ENCODE peak calls at places on chromosomes 5 and 9, in four cellular contexts. One of them, this sample, is unnamed.

GRCh38 chr5:176738851-176739250 is 71.5 kb upstream of the UNC5A start:
- DNase-seq in HCT116: no peak
- DNase-seq in upper lobe of right lung: peak
- DNase-seq in cardiac muscle cell: no peak
- DNase-seq in this sample: peak

GRCh38 chr9:106707722-106708121 is 155.2 kb upstream of the ZNF462 start:
- DNase-seq in cardiac muscle cell: no peak
- DNase-seq in upper lobe of right lung: no peak
- DNase-seq in HCT116: no peak
- DNase-seq in this sample: no peak

GRCh38 chr9:35859310-35859994 is 10.7 kb downstream of the OR13J1 start:
- DNase-seq in HCT116: no peak
- DNase-seq in upper lobe of right lung: no peak
- DNase-seq in cardiac muscle cell: no peak
- DNase-seq in this sample: peak

GRCh38 chr9:114411452-114411851 is 23.7 kb upstream of the AKNA start:
- DNase-seq in upper lobe of right lung: no peak
- DNase-seq in cardiac muscle cell: no peak
- DNase-seq in HCT116: no peak
- DNase-seq in this sample: no peak

GRCh38 chr9:129866373-129867137 is 31.3 kb downstream of the USP20 start:
- DNase-seq in cardiac muscle cell: no peak
- DNase-seq in HCT116: no peak
- DNase-seq in upper lobe of right lung: no peak
- DNase-seq in this sample: no peak

GRCh38 chr9:18632624-18633407 is 158.9 kb downstream of the ADAMTSL1 start:
- DNase-seq in upper lobe of right lung: no peak
- DNase-seq in HCT116: no peak
- DNase-seq in cardiac muscle cell: no peak
- DNase-seq in this sample: no peak

GRCh38 chr5:145237843-145238242 is 597.3 kb downstream of the PRELID2 start:
- DNase-seq in HCT116: peak
- DNase-seq in upper lobe of right lung: no peak
- DNase-seq in cardiac muscle cell: peak
- DNase-seq in this sample: no peak

GRCh38 chr9:127931092-127931881 is 710 bp upstream of the PIP5KL1 start:
- DNase-seq in cardiac muscle cell: no peak
- DNase-seq in HCT116: no peak
- DNase-seq in upper lobe of right lung: no peak
- DNase-seq in this sample: no peak

GRCh38 chr5:118857700-118858099 is 130.6 kb downstream of the DTWD2 start:
- DNase-seq in cardiac muscle cell: peak
- DNase-seq in upper lobe of right lung: no peak
- DNase-seq in HCT116: no peak
- DNase-seq in this sample: no peak

GRCh38 chr5:50744761-50745160 is 78.3 kb downstream of the PARP8 start:
- DNase-seq in cardiac muscle cell: no peak
- DNase-seq in upper lobe of right lung: no peak
- DNase-seq in HCT116: no peak
- DNase-seq in this sample: no peak

GRCh38 chr5:170120576-170120975 is 14.9 kb downstream of the FOXI1 start:
- DNase-seq in upper lobe of right lung: no peak
- DNase-seq in HCT116: no peak
- DNase-seq in cardiac muscle cell: no peak
- DNase-seq in this sample: peak

GRCh38 chr5:73448451-73449136 is at the start of gene FOXD1:
- DNase-seq in cardiac muscle cell: peak
- DNase-seq in HCT116: peak
- DNase-seq in upper lobe of right lung: peak
- DNase-seq in this sample: peak

GRCh38 chr9:79581794-79582193 is 10.0 kb downstream of the TLE4 start:
- DNase-seq in cardiac muscle cell: no peak
- DNase-seq in upper lobe of right lung: no peak
- DNase-seq in HCT116: no peak
- DNase-seq in this sample: no peak

GRCh38 chr9:22813520-22813919 is 366.9 kb downstream of the DMRTA1 start:
- DNase-seq in cardiac muscle cell: peak
- DNase-seq in upper lobe of right lung: no peak
- DNase-seq in HCT116: no peak
- DNase-seq in this sample: no peak

GRCh38 chr5:68423154-68423811 is 207.7 kb downstream of the PIK3R1 start:
- DNase-seq in cardiac muscle cell: no peak
- DNase-seq in upper lobe of right lung: no peak
- DNase-seq in HCT116: no peak
- DNase-seq in this sample: no peak

GRCh38 chr5:142590451-142591240 is 95.2 kb downstream of the FGF1 start:
- DNase-seq in upper lobe of right lung: no peak
- DNase-seq in cardiac muscle cell: no peak
- DNase-seq in HCT116: no peak
- DNase-seq in this sample: no peak

GRCh38 chr9:121222524-121223171 is 21.0 kb upstream of the RAB14 start:
- DNase-seq in HCT116: peak
- DNase-seq in upper lobe of right lung: no peak
- DNase-seq in cardiac muscle cell: peak
- DNase-seq in this sample: no peak

GRCh38 chr5:78576376-78576775 is 72.2 kb downstream of the LHFPL2 start:
- DNase-seq in cardiac muscle cell: no peak
- DNase-seq in upper lobe of right lung: no peak
- DNase-seq in HCT116: no peak
- DNase-seq in this sample: no peak

GRCh38 chr5:173291722-173292658 is 36.2 kb downstream of the STC2 start:
- DNase-seq in HCT116: no peak
- DNase-seq in upper lobe of right lung: no peak
- DNase-seq in cardiac muscle cell: no peak
- DNase-seq in this sample: no peak

GRCh38 chr9:129757045-129757444 is 4.2 kb upstream of the PTGES start:
- DNase-seq in HCT116: no peak
- DNase-seq in cardiac muscle cell: no peak
- DNase-seq in upper lobe of right lung: no peak
- DNase-seq in this sample: no peak

GRCh38 chr5:95959964-95960801 is 1.5 kb downstream of the ELL2 start:
- DNase-seq in cardiac muscle cell: no peak
- DNase-seq in HCT116: no peak
- DNase-seq in upper lobe of right lung: peak
- DNase-seq in this sample: no peak

GRCh38 chr5:145787001-145787400 is 48.1 kb downstream of the PRELID2 start:
- DNase-seq in HCT116: no peak
- DNase-seq in upper lobe of right lung: no peak
- DNase-seq in cardiac muscle cell: no peak
- DNase-seq in this sample: no peak

GRCh38 chr9:13447551-13448422 is 168.3 kb upstream of the MPDZ start:
- DNase-seq in upper lobe of right lung: no peak
- DNase-seq in HCT116: no peak
- DNase-seq in cardiac muscle cell: no peak
- DNase-seq in this sample: no peak

GRCh38 chr5:123856736-123857135 is 344.8 kb downstream of the CSNK1G3 start:
- DNase-seq in upper lobe of right lung: no peak
- DNase-seq in cardiac muscle cell: no peak
- DNase-seq in HCT116: no peak
- DNase-seq in this sample: no peak

GRCh38 chr9:127163409-127163808 is 41.0 kb upstream of the ANGPTL2 start:
- DNase-seq in HCT116: no peak
- DNase-seq in upper lobe of right lung: no peak
- DNase-seq in cardiac muscle cell: no peak
- DNase-seq in this sample: peak

DNA sequence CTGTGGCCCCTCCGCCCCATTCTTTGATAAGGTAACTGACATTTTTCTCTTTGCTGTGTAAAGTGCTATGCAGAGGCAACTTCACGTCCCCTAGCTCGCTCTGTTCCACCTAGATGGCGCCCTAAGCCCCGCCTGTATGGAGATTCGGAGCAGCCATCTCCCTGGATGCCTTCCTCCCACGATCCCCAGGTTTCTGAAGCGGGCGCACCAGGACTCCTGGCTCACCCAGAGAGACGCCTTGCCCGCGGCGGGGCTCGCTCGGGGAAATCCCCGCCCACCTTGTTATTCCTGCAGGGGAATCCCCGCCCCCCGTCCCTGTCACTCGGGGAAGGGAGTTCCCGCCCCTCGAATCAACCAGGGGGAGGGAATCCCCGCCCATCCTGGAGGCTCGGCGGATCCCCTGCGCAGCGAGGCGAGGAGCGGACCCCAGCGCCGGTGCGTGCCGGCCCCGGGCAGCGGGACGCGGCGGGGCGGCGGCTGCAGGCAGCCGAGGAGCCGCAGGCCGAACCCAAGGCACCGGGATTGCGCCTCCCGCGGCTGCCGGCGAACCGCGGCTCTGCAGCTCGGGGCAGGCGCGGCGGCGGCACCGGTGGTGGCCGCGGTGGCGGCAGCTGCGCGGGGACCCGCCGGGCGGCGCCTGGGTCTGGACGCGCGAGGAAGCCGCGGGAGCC is at the start of gene PDZD2:
- DNase-seq in HCT116: peak
- DNase-seq in cardiac muscle cell: peak
- DNase-seq in upper lobe of right lung: peak
- DNase-seq in this sample: peak
- TF ChIP-seq CTCF in HCT116: peak
- TF ChIP-seq CTCF in cardiac muscle cell: peak
- TF ChIP-seq CTCF in upper lobe of right lung: peak
- TF ChIP-seq CTCF in this sample: peak

GRCh38 chr5:7856855-7857254 is 5.9 kb upstream of the CFAP90 start:
- DNase-seq in upper lobe of right lung: no peak
- DNase-seq in HCT116: peak
- DNase-seq in cardiac muscle cell: peak
- DNase-seq in this sample: peak
- TF ChIP-seq CTCF in upper lobe of right lung: peak
- TF ChIP-seq CTCF in HCT116: peak
- TF ChIP-seq CTCF in cardiac muscle cell: peak
- TF ChIP-seq CTCF in this sample: peak

DNA sequence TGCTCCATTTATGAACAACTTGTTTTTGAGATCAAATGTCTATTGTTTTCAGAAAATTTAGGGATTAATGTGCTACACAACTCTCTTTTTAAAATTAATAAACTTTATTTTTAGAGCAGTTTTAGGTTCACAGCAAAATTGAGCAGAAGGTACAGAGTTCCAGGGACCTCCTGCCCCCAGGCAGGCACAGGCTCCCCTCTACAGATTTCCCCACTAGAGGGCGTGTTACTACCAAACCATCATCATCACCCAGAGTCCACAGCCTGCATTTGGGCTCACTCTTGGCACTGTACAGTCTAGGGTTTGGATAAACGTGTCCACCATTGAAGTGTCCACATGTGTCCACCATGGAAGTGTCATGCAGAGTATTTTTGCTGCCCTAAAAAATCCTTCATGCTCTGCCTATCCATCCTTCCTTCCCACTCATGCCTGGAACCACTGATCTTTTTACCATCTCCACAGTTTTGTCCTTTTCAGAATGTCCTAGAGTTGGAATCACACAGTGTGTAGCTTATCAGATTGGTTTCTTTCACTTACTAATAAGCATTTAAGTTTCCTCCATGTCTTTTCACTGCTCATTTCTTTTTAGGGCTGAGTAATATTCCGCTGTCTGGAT is 61.7 kb downstream of the MRPL36 start:
- DNase-seq in upper lobe of right lung: no peak
- DNase-seq in cardiac muscle cell: peak
- DNase-seq in HCT116: peak
- DNase-seq in this sample: peak
- TF ChIP-seq CTCF in upper lobe of right lung: peak
- TF ChIP-seq CTCF in cardiac muscle cell: peak
- TF ChIP-seq CTCF in HCT116: peak
- TF ChIP-seq CTCF in this sample: peak

DNA sequence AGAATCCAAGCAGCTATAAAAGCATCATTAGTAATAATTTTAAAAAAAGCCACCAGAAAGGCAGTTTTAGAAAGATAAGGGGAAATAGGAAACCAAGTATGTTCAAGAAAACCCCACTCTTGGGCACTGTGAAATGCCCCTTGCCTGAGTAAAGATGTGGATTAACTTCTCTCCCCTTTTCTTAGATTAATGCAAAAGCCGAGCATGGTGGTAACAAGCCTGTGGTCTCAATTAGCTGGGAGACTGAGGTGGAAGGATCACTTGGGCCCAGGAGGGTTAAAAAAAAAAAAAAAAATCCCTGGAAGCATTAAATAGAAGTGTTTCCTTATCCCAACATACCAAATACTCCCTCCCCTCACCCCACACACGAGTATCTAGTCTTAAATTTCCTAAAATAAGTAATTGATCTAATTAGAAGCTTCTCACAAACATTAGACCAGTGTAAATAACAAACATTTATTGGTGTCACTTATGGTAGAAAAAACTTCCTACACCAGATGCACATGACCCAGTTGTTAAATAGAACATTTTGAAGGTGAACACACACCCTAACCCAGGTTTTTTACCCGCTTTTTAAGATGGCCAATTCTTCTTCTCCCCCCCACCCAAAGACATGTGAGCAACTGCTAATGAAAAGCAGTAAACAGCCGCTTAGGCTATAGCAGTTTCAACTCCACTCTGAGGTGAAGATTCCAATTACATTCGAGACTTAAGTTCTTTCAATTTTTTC is 5.2 kb downstream of the HSPA5 start:
- DNase-seq in HCT116: no peak
- DNase-seq in upper lobe of right lung: no peak
- DNase-seq in cardiac muscle cell: no peak
- DNase-seq in this sample: no peak
- TF ChIP-seq CTCF in HCT116: no peak
- TF ChIP-seq CTCF in upper lobe of right lung: no peak
- TF ChIP-seq CTCF in cardiac muscle cell: no peak
- TF ChIP-seq CTCF in this sample: no peak